ENCODE peak calls at places on chromosomes 11 and 22, in nine cellular contexts. L, X, I, Y, U, H, O, P and B are unnamed samples.

GRCh38 chr22:44019416-44019815 is 4.7 kb upstream of the PARVB start:
- DNase-seq in U (no peak), H (no peak), I (no peak), P (no peak), L (no peak), X (no peak), O (no peak), Y (no peak), B (no peak)

GRCh38 chr11:125745979-125746378 is at the start of gene PATE1:
- DNase-seq in H (no peak), U (no peak), P (no peak), O (no peak), L (no peak), Y (no peak), I (no peak), X (no peak), B (no peak)

GRCh38 chr11:63165710-63166310 is 21.8 kb upstream of the SLC22A24 start:
- DNase-seq in O (no peak), L (no peak), I (no peak), P (no peak), U (no peak), H (no peak), X (no peak), Y (no peak), B (no peak)

GRCh38 chr22:32723632-32724031 is 77.9 kb upstream of the TIMP3 start:
- DNase-seq in I (no peak), P (peak), L (no peak), O (no peak), Y (no peak), U (no peak), H (no peak), X (peak), B (peak)

GRCh38 chr22:45450931-45451651 is 37.6 kb downstream of the RIBC2 start:
- DNase-seq in L (no peak), X (peak), P (no peak), I (no peak), Y (no peak), O (no peak), H (no peak), U (no peak), B (peak)

GRCh38 chr11:69638941-69639681 is 1.8 kb upstream of the CCND1 start:
- DNase-seq in O (peak), Y (peak), U (peak), P (peak), H (peak), L (peak), I (peak), X (peak), B (peak)

GRCh38 chr22:46007848-46008261 is 30.9 kb upstream of the WNT7B start:
- DNase-seq in U (no peak), O (peak), L (no peak), Y (peak), H (no peak), I (peak), X (peak), P (peak), B (peak)

GRCh38 chr11:12188548-12189317 is 78.3 kb downstream of the MICAL2 start:
- DNase-seq in H (no peak), U (no peak), I (no peak), L (no peak), X (no peak), P (no peak), O (no peak), Y (no peak), B (no peak)

GRCh38 chr11:127000991-127001390 is 421 bp upstream of the KIRREL3 start:
- DNase-seq in Y (no peak), P (no peak), O (no peak), H (no peak), U (no peak), X (no peak), I (no peak), L (no peak), B (no peak)

GRCh38 chr22:26550498-26551033 is 38.3 kb upstream of the TFIP11 start:
- DNase-seq in U (no peak), Y (no peak), L (no peak), I (no peak), O (no peak), P (no peak), H (peak), X (no peak), B (no peak)

GRCh38 chr11:22302368-22302767 is 35.8 kb upstream of the SLC17A6 start:
- DNase-seq in L (no peak), I (no peak), O (no peak), Y (no peak), H (no peak), P (no peak), X (no peak), U (no peak), B (no peak)

GRCh38 chr11:15818132-15818842 is 538.1 kb downstream of the SOX6 start:
- DNase-seq in X (no peak), U (no peak), Y (no peak), I (no peak), P (no peak), H (no peak), L (no peak), O (no peak), B (peak)

GRCh38 chr11:38593649-38594048 is 1995.6 kb upstream of the RAG2 start:
- DNase-seq in H (no peak), I (no peak), P (no peak), U (no peak), Y (no peak), O (no peak), X (no peak), L (no peak), B (no peak)

GRCh38 chr22:22201185-22201924 is 43.2 kb upstream of the VPREB1 start:
- DNase-seq in O (peak), P (peak), Y (no peak), U (no peak), L (peak), H (peak), I (peak), X (peak), B (no peak)

GRCh38 chr22:48205790-48206189 is 1443.3 kb downstream of the TBC1D22A start:
- DNase-seq in X (no peak), I (no peak), U (no peak), O (no peak), H (no peak), L (no peak), P (no peak), Y (no peak), B (no peak)

GRCh38 chr22:19848298-19849224 is 6.1 kb downstream of the GNB1L start:
- DNase-seq in L (no peak), Y (no peak), O (no peak), U (peak), X (peak), I (no peak), H (no peak), P (peak), B (no peak)

GRCh38 chr11:23725752-23726151 is 771.1 kb upstream of the LUZP2 start:
- DNase-seq in Y (no peak), P (no peak), O (no peak), U (no peak), L (no peak), I (no peak), X (no peak), H (no peak), B (no peak)

GRCh38 chr22:22884010-22884887 is 3.4 kb upstream of the IGLL5 start:
- DNase-seq in U (peak), Y (no peak), P (peak), X (no peak), H (peak), O (peak), L (no peak), I (no peak), B (no peak)

GRCh38 chr22:33357894-33358440 is 299.8 kb upstream of the SYN3 start:
- DNase-seq in U (no peak), I (no peak), P (no peak), L (no peak), Y (no peak), O (no peak), X (no peak), H (no peak), B (peak)

GRCh38 chr11:1953489-1954284 is 6.6 kb downstream of the MRPL23 start:
- DNase-seq in L (no peak), P (no peak), X (peak), U (no peak), H (no peak), O (no peak), Y (peak), I (peak), B (peak)

GRCh38 chr11:48123249-48123875 is 93.2 kb upstream of the OR4B1 start:
- DNase-seq in Y (no peak), H (no peak), P (no peak), O (no peak), I (no peak), U (no peak), X (no peak), L (no peak), B (no peak)

GRCh38 chr11:12225046-12225739 is 114.8 kb downstream of the MICAL2 start:
- DNase-seq in P (no peak), U (no peak), L (no peak), X (no peak), I (no peak), H (no peak), Y (no peak), O (no peak), B (no peak)

GRCh38 chr11:14248577-14248976 is 110.4 kb downstream of the RRAS2 start:
- DNase-seq in Y (no peak), O (peak), P (no peak), X (no peak), I (no peak), U (no peak), H (peak), L (no peak), B (no peak)

GRCh38 chr22:19820880-19821522 is 33.7 kb downstream of the GNB1L start:
- DNase-seq in X (peak), H (peak), O (peak), U (no peak), Y (no peak), I (no peak), L (no peak), P (peak), B (no peak)

GRCh38 chr11:81870815-81871214 is 862.8 kb downstream of the FAM181B start:
- DNase-seq in X (no peak), I (no peak), Y (no peak), O (no peak), P (no peak), U (no peak), H (no peak), L (no peak), B (no peak)

GRCh38 chr11:46529086-46529905 is 64.5 kb downstream of the AMBRA1 start:
- DNase-seq in Y (peak), P (peak), I (no peak), L (peak), X (peak), U (peak), H (peak), O (peak), B (peak)

GRCh38 chr11:46528445-46529085 is 65.3 kb downstream of the AMBRA1 start:
- DNase-seq in U (no peak), L (no peak), Y (no peak), I (no peak), O (no peak), X (no peak), H (no peak), P (no peak), B (no peak)

GRCh38 chr11:46527586-46527985 is 66.2 kb downstream of the AMBRA1 start:
- DNase-seq in U (no peak), X (no peak), Y (no peak), P (no peak), O (no peak), H (no peak), I (no peak), L (no peak), B (no peak)

GRCh38 chr11:46524201-46524600 is 69.6 kb downstream of the AMBRA1 start:
- DNase-seq in P (no peak), X (no peak), H (no peak), I (no peak), Y (no peak), O (no peak), L (no peak), U (no peak), B (no peak)

DNA sequence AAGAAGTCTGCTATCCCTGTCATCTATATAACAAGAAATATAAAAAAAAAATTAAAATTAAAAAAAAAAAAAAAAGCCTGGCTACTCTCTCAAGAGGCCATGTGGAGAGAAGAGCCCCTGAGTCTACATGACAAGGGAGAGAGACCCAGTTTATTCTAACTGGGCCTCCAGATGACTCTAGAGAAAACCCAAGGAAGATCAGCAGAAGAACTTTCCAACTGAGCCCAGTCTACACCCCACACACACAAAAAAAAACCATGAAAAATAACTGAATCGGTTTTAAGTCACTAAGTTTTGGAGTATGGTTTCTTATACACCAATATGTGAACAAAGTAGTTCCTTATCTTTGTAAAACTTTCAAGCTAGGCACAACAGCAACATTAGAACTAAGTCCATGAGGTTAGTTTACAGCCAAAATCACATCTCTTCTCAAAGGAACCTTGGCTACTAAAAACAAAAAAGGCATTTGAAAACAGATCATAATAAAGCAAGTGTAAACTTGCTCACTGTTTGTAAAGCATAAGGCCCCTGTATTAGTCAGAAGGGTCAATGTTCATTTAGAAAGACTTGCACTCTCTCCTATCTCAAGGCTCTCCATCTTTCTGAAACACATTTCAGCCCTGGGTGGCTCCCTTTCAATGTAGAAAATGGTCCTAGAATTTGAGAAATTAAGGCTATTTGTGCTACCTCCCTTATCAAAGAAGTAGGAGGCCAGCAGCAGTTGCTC is 67.2 kb downstream of the AMBRA1 start:
- DNase-seq in P (no peak), H (no peak), U (no peak), O (no peak), I (no peak), X (no peak), L (no peak), Y (no peak), B (no peak)
- H3K4me3 ChIP-seq in P (no peak), H (no peak), U (no peak), O (no peak), I (no peak), X (no peak), L (no peak), Y (no peak), B (no peak)

GRCh38 chr22:35842954-35843353 is 125.3 kb downstream of the APOL5 start:
- DNase-seq in O (peak), U (peak), Y (no peak), L (no peak), P (no peak), H (peak), I (no peak), X (no peak), B (no peak)
- H3K27ac ChIP-seq in O (peak), U (no peak), Y (no peak), L (peak), P (peak), H (no peak), I (no peak), X (peak), B (no peak)

DNA sequence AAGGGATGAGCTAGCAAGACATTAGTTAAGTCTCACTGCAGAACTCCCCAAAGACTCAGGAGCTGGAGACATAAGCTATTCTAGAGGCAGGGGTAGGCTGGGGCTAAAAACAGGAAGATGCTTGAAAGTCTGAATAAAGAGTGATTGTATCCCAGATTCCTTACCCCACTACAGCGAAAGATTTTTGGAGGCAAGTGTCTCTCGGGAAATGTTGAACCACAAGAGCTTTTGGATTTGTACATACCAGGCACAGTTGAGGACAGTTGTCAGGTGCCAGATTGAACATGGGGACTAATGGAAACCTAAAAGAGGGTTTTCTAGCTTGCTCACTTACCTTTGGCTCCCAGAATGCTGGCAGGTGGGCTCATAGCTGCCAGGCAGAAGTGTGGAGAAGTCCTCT is 43.5 kb upstream of the OR9Q1 start:
- DNase-seq in Y (no peak), P (no peak), U (no peak), O (no peak), I (no peak), H (no peak), X (no peak), L (no peak), B (no peak)
- TF ChIP-seq POLR2AphosphoS5 in Y (no peak), P (no peak), U (no peak), O (no peak), I (no peak), H (no peak), X (no peak), L (no peak), B (no peak)

DNA sequence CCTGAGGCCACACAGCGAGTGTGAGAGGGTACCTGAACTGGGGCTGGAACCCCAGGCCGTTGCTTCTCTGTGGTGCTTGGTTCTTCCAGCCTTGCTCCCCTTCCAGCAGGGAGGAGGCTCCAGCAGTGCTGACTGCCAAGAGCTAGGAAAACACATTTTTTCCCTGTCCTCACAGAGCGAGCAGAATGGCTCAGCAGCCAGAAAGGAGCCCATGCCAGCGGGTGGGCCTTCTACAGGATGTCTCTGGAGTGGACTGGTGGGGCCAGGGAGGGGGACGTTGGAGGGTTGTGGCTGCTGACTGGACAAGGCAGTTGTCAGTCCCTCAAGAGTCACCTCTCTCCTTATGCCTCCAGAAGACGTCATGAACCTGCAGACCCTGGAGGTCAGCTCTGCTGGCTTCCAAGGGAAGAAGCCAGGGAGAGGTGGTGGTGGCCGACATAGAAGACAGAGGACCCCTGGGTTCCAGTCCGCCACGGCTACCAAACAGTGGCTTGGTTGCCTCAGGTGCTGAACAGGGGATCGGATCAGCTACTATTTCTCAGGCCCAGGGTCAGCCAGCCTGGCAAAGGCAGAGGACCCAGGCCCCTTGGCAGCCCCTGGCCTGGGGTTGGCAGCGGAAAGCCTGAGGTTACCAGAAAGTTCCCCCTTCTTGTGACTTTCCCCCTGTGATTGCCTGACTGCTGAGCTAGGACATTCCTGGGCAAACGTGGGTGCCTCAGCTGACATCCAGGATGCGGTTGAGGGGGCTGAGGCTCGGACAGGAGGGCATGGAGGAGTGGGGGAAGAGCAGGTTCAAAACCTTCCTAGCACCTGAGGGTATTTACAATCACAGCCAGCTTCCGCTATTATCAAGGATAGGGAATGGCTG is 3.7 kb downstream of the MAFF start:
- DNase-seq in H (no peak), P (no peak), U (no peak), O (no peak), Y (peak), I (peak), L (no peak), X (peak), B (no peak)
- H3K4me3 ChIP-seq in H (no peak), P (peak), U (no peak), O (no peak), Y (peak), I (peak), L (no peak), X (no peak), B (no peak)

DNA sequence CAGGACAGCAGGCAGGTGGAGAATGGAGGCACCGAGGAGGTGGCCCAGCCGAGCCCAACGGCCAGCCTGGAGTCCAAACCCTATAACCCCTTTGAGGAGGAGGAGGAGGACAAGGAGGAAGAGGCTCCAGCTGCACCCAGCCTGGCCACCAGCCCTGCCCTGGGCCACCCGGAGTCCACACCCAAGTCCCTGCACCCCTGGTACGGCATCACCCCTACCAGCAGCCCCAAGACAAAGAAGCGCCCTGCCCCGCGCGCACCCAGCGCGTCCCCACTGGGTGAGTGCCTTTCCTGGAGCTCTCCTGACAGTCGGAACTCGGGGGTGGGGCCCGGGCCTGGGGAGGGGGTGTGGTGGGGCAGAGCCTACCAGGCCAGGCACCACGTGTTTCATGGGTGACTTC is 19.7 kb downstream of the MICALL1 start:
- DNase-seq in I (no peak), H (no peak), U (no peak), P (no peak), Y (no peak), O (peak), L (no peak), X (no peak), B (no peak)
- H3K27ac ChIP-seq in I (no peak), H (no peak), U (no peak), P (peak), Y (no peak), O (no peak), L (no peak), X (peak), B (no peak)

DNA sequence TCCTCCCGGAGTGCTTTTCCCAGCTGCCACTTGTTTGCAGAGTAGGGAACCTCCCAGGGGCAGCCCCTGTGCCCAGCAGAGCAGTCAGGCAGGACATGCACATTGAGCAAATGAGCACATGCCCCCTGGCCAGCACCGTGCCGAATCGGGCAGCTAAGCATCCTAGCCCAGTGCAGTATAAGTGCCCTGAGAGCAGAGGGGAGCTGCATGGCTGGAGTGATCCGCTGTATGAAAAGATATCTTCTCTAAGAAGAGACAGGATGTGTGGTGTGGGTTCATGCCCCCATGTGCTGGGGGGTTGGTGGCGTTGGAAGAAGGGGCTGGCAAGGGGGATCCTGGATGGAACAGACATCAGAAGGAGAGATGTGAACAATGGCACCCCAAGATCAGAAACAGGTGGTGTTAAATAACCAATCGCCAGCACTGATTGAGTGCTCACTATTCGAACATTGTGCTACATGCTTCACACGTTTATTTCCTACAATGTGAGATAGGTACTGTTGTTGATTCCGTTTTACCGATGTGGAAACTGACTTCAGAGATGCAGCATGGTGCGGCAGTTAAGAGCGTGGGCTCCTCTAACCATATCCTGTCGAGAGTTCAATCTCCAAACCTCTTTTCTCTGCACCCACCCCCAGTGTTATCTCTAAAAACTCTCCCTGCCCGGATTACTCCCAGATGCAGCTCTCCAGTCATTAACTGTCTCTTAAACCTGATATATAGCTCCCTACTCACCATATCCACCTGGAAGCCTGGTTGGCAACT is 1.3 kb downstream of the AIP start:
- DNase-seq in X (no peak), I (no peak), Y (no peak), P (no peak), U (no peak), H (no peak), O (no peak), L (no peak), B (no peak)
- TF ChIP-seq POLR2AphosphoS5 in X (no peak), I (no peak), Y (no peak), P (no peak), U (no peak), H (no peak), O (no peak), L (no peak), B (no peak)

GRCh38 chr11:66047541-66048365 is 1.2 kb downstream of the GAL3ST3 start:
- DNase-seq in I (no peak), O (no peak), L (no peak), Y (no peak), H (no peak), P (no peak), X (no peak), U (no peak), B (no peak)
- H3K4me3 ChIP-seq in I (no peak), O (no peak), L (peak), Y (no peak), H (peak), P (no peak), X (no peak), U (no peak), B (no peak)